ENCODE peak calls at places on chromosomes 16 and 17, in ten cellular contexts. Y is SJSA1; H is thoracic aorta; K is SK-N-SH; M is Panc1; N is A549; V is aorta; G is right cardiac atrium; I is CD8-positive, alpha-beta T cell; L is adrenal gland. P is an unnamed sample. For H3K4me1, the result is how much of the 10 kb centered on the place peaks cover.

GRCh38 chr17:39196820-39197331 is 593 bp downstream of the CACNB1 start:
- DNase-seq in Y (no peak), H (no peak), K (peak), M (no peak), N (peak), V (peak), G (no peak), I (no peak), L (no peak), P (peak)

GRCh38 chr17:29177871-29178749 is 2.1 kb downstream of the MYO18A start:
- DNase-seq in Y (no peak), H (no peak), K (no peak), M (no peak), N (peak), V (no peak), G (no peak), I (no peak), L (peak), P (no peak)

GRCh38 chr16:75070055-75070841 is 46.3 kb downstream of the LDHD start:
- DNase-seq in Y (no peak), H (no peak), K (peak), M (no peak), N (peak), V (no peak), G (peak), I (no peak), L (peak), P (peak)

GRCh38 chr16:19969284-19969683 is 84.6 kb upstream of the GPRC5B start:
- DNase-seq in Y (no peak), H (no peak), K (no peak), M (no peak), N (no peak), V (no peak), G (no peak), I (no peak), L (no peak), P (no peak)

GRCh38 chr16:48235058-48235555 is 9.0 kb upstream of the LONP2 start:
- DNase-seq in Y (no peak), H (no peak), K (no peak), M (no peak), N (no peak), V (no peak), G (no peak), I (no peak), L (no peak), P (no peak)

GRCh38 chr16:3007957-3008748 is 4.6 kb upstream of the CLDN9 start:
- DNase-seq in Y (no peak), H (no peak), K (no peak), M (no peak), N (no peak), V (no peak), G (no peak), I (no peak), L (no peak), P (no peak)

GRCh38 chr16:73161977-73162376 is 114.0 kb upstream of the ZFHX3 start:
- DNase-seq in Y (no peak), H (no peak), K (no peak), M (no peak), N (no peak), V (no peak), G (no peak), I (no peak), L (no peak), P (no peak)

GRCh38 chr17:7559307-7560171 is 989 bp downstream of the TNFSF13 start:
- DNase-seq in Y (no peak), H (no peak), K (no peak), M (no peak), N (no peak), V (no peak), G (no peak), I (no peak), L (no peak), P (no peak)

GRCh38 chr17:78715000-78715771 is 66.9 kb downstream of the CYTH1 start:
- DNase-seq in Y (peak), H (no peak), K (no peak), M (no peak), N (no peak), V (no peak), G (no peak), I (no peak), L (no peak), P (no peak)

GRCh38 chr17:40499551-40500189 is 1.8 kb downstream of the TNS4 start:
- DNase-seq in Y (peak), H (peak), K (peak), M (no peak), N (peak), V (peak), G (peak), I (no peak), L (peak), P (peak)

GRCh38 chr17:31492880-31493655 is 101.6 kb downstream of the RAB11FIP4 start:
- DNase-seq in Y (no peak), H (no peak), K (no peak), M (no peak), N (no peak), V (peak), G (no peak), I (peak), L (peak), P (no peak)

GRCh38 chr16:53893731-53894435 is 189.9 kb downstream of the FTO start:
- DNase-seq in Y (peak), H (no peak), K (no peak), M (no peak), N (peak), V (peak), G (peak), I (no peak), L (no peak), P (peak)

GRCh38 chr17:81433656-81434055 is 38.4 kb downstream of the BAHCC1 start:
- DNase-seq in Y (no peak), H (no peak), K (no peak), M (no peak), N (no peak), V (no peak), G (no peak), I (no peak), L (no peak), P (no peak)
- H3K27ac ChIP-seq in Y (no peak), H (no peak), K (no peak), M (peak), N (peak), V (no peak), G (no peak), I (no peak), L (no peak), P (no peak)

DNA sequence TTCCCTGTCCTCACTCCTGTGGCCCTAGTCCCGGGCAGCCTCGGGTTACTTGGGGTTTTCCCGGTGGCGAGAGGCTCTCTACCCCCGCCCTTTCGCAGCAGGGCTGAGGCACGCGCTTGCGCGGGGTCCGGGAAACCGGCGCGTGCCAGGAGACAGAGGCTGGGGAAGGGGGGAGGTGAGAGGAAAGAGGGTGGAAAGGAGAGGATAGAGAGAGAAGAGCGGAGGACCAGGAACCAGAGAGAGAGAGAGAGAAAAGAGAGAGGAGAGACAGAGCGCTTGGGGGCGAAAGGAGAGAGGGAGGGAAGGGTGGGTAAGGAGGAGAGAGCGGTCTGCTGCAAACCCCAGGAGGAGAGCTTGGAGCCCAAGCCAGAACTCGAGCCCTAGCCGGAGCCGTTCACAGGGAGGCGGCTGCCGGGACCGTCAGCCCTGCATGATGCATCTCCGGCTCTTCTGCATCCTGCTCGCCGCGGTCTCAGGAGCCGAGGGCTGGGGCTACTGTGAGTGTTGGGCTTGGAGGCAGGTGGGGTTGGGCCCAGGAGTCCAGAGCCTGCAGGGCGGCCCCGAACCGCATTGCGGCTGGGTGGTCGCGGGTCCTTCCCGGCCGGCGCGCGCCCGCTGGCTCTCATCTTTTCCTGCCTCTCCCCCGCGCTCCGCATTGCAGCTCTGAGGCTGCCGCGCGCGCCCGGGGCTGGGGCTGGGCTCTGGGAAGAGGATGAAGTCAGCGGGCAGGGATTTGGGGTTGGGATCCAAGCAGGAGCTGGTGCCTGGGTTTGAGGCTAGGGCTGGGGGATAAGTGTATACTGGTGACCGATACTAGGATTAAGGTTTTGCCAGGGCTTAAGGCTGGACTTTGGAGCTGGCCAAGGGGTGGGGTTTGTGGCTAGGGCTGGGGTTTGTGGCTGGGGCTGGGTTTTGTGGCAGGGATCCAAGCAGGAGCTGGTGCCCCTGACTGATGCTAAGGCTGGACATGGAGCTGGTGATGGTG is at the start of gene CNTNAP1:
- DNase-seq in Y (peak), H (no peak), K (peak), M (no peak), N (peak), V (peak), G (peak), I (no peak), L (peak), P (no peak)
- H3K4me1 ChIP-seq in Y (under half), H (under half), K (under half), M (under half), N (under half), V (under half), G (under half), I (half or more), L (half or more), P (half or more)

GRCh38 chr16:1870365-1871082 is 1.4 kb downstream of the MEIOB start:
- DNase-seq in Y (peak), H (no peak), K (no peak), M (peak), N (peak), V (no peak), G (no peak), I (no peak), L (no peak), P (no peak)
- H3K27ac ChIP-seq in Y (no peak), H (no peak), K (peak), M (peak), N (peak), V (no peak), G (no peak), I (no peak), L (no peak), P (no peak)

GRCh38 chr16:85444879-85445778 is 168.0 kb upstream of the GSE1 start:
- DNase-seq in Y (no peak), H (no peak), K (peak), M (no peak), N (no peak), V (no peak), G (no peak), I (no peak), L (no peak), P (no peak)

GRCh38 chr16:85441189-85441889 is 171.8 kb upstream of the GSE1 start:
- DNase-seq in Y (no peak), H (no peak), K (no peak), M (no peak), N (peak), V (no peak), G (no peak), I (no peak), L (no peak), P (no peak)

GRCh38 chr16:85441890-85442670 is 171.0 kb upstream of the GSE1 start:
- DNase-seq in Y (no peak), H (no peak), K (no peak), M (no peak), N (no peak), V (no peak), G (no peak), I (no peak), L (no peak), P (no peak)

GRCh38 chr16:85443116-85443515 is 170.0 kb upstream of the GSE1 start:
- DNase-seq in Y (no peak), H (no peak), K (no peak), M (no peak), N (no peak), V (no peak), G (no peak), I (no peak), L (no peak), P (no peak)

DNA sequence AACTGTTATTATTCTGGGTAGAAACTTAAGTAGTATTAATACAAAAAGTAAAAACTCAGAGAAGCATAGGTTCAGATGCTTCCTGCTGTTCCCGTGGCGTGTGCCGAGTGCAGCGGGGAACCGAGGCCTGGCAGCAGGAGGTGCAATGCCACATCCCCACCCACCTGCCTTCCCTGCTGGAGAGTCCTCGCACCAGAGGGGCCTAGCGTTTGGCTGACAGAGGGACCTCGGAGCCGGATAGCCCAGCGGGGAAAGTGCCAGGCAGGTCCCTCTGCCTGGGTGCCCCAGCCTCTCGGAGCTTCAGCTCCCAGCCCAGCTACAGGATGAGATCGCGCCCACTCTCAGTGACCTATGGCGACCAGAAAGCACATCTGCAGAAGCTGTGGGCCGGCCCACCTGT is 169.6 kb upstream of the GSE1 start:
- DNase-seq in Y (no peak), H (no peak), K (no peak), M (no peak), N (no peak), V (no peak), G (no peak), I (no peak), L (no peak), P (no peak)
- H3K4me1 ChIP-seq in Y (under half), H (under half), K (under half), M (under half), N (under half), V (under half), G (under half), I (under half), L (under half), P (under half)

GRCh38 chr17:9991351-9991750 is 86.3 kb upstream of the RCVRN start:
- DNase-seq in Y (no peak), H (no peak), K (no peak), M (no peak), N (no peak), V (no peak), G (no peak), I (no peak), L (no peak), P (no peak)
- H3K27ac ChIP-seq in Y (no peak), H (no peak), K (no peak), M (no peak), N (no peak), V (no peak), G (no peak), I (no peak), L (no peak), P (no peak)

GRCh38 chr17:73285916-73286862 is 24.5 kb upstream of the CPSF4L start:
- DNase-seq in Y (no peak), H (no peak), K (no peak), M (no peak), N (no peak), V (no peak), G (no peak), I (no peak), L (peak), P (no peak)

GRCh38 chr17:73290399-73291259 is 21.2 kb downstream of the CDC42EP4 start:
- DNase-seq in Y (no peak), H (no peak), K (no peak), M (no peak), N (no peak), V (no peak), G (no peak), I (no peak), L (no peak), P (no peak)

GRCh38 chr17:73289549-73290254 is 22.1 kb downstream of the CDC42EP4 start:
- DNase-seq in Y (no peak), H (no peak), K (no peak), M (no peak), N (no peak), V (no peak), G (no peak), I (no peak), L (no peak), P (no peak)

GRCh38 chr17:73286863-73287296 is 24.9 kb downstream of the CDC42EP4 start:
- DNase-seq in Y (no peak), H (no peak), K (no peak), M (no peak), N (no peak), V (no peak), G (peak), I (no peak), L (peak), P (no peak)

GRCh38 chr17:73288534-73289302 is 23.1 kb downstream of the CDC42EP4 start:
- DNase-seq in Y (no peak), H (no peak), K (no peak), M (no peak), N (peak), V (no peak), G (peak), I (no peak), L (peak), P (no peak)
- H3K4me1 ChIP-seq in Y (half or more), H (under half), K (under half), M (half or more), N (half or more), V (under half), G (half or more), I (under half), L (half or more), P (half or more)

GRCh38 chr17:57911834-57912673 is 43.2 kb downstream of the CUEDC1 start:
- DNase-seq in Y (peak), H (peak), K (no peak), M (no peak), N (peak), V (peak), G (peak), I (no peak), L (peak), P (peak)
- H3K27ac ChIP-seq in Y (no peak), H (peak), K (no peak), M (peak), N (peak), V (no peak), G (peak), I (no peak), L (no peak), P (peak)

DNA sequence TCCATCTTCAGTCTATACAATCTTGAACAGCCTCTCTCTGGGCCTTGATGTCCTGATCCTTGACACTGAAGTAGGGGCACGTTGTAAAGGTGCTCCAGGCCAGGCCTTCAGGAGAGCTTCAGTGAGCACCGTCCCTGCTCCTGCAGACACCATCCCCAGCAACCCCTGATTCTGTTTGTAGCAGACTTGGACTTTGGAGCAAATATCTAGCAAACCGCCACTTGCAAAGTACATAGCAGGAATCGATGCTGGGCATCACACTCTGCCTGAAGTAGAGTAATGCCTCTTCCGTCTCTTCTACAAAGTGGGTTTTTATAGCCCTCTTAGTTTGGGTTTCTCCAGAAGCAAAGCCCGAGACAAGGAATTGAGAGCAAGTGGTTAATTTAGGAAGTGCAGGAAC is 169.1 kb downstream of the SALL1 start:
- DNase-seq in Y (no peak), H (no peak), K (no peak), M (no peak), N (no peak), V (no peak), G (no peak), I (no peak), L (no peak), P (no peak)
- H3K4me1 ChIP-seq in Y (under half), H (under half), K (under half), M (under half), N (under half), V (under half), G (under half), I (under half), L (under half), P (under half)

P was measured in gastrocnemius medialis.